ENCODE peak calls at places on chromosomes 3 and 15, in five cellular contexts. One of them, this sample, is unnamed.

GRCh38 chr3:46907271-46907670 is 29.8 kb downstream of the PTH1R start:
- DNase-seq in PC-9: no peak
- DNase-seq in RWPE2: peak; percentile 42
- DNase-seq in lower lobe of right lung: peak; percentile 38
- DNase-seq in CD8-positive, alpha-beta T cell: no peak
- DNase-seq in this sample: peak; percentile 46

GRCh38 chr15:68503791-68504720 is 72.1 kb upstream of the ITGA11 start:
- DNase-seq in lower lobe of right lung: no peak
- DNase-seq in RWPE2: no peak
- DNase-seq in CD8-positive, alpha-beta T cell: no peak
- DNase-seq in PC-9: no peak
- DNase-seq in this sample: no peak

GRCh38 chr3:80767599-80767998 is 993.8 kb downstream of the GBE1 start:
- DNase-seq in lower lobe of right lung: no peak
- DNase-seq in CD8-positive, alpha-beta T cell: no peak
- DNase-seq in RWPE2: no peak
- DNase-seq in PC-9: no peak
- DNase-seq in this sample: no peak

GRCh38 chr3:18237251-18238005 is 187.7 kb downstream of the SATB1 start:
- DNase-seq in CD8-positive, alpha-beta T cell: no peak
- DNase-seq in lower lobe of right lung: no peak
- DNase-seq in PC-9: no peak
- DNase-seq in RWPE2: no peak
- DNase-seq in this sample: no peak

GRCh38 chr15:60070838-60071493 is 66.9 kb downstream of the FOXB1 start:
- DNase-seq in CD8-positive, alpha-beta T cell: no peak
- DNase-seq in RWPE2: no peak
- DNase-seq in lower lobe of right lung: no peak
- DNase-seq in PC-9: no peak
- DNase-seq in this sample: no peak

GRCh38 chr3:55897573-55898224 is 410.6 kb upstream of the WNT5A start:
- DNase-seq in RWPE2: no peak
- DNase-seq in lower lobe of right lung: no peak
- DNase-seq in PC-9: peak; percentile 20
- DNase-seq in CD8-positive, alpha-beta T cell: no peak
- DNase-seq in this sample: no peak

GRCh38 chr3:152718810-152719209 is 116.1 kb upstream of the P2RY1 start:
- DNase-seq in PC-9: no peak
- DNase-seq in lower lobe of right lung: no peak
- DNase-seq in CD8-positive, alpha-beta T cell: no peak
- DNase-seq in RWPE2: no peak
- DNase-seq in this sample: no peak

GRCh38 chr3:196390116-196390515 is 42.1 kb downstream of the UBXN7 start:
- DNase-seq in CD8-positive, alpha-beta T cell: no peak
- DNase-seq in PC-9: no peak
- DNase-seq in RWPE2: no peak
- DNase-seq in lower lobe of right lung: no peak
- DNase-seq in this sample: no peak

GRCh38 chr3:152374260-152374990 is 105.7 kb downstream of the MBNL1 start:
- DNase-seq in CD8-positive, alpha-beta T cell: no peak
- DNase-seq in RWPE2: no peak
- DNase-seq in lower lobe of right lung: no peak
- DNase-seq in PC-9: no peak
- DNase-seq in this sample: no peak

GRCh38 chr15:67307156-67307555 is 52.6 kb downstream of the IQCH start:
- DNase-seq in lower lobe of right lung: no peak
- DNase-seq in PC-9: no peak
- DNase-seq in RWPE2: no peak
- DNase-seq in CD8-positive, alpha-beta T cell: no peak
- DNase-seq in this sample: no peak

GRCh38 chr3:48068886-48069285 is 52.7 kb upstream of the MAP4 start:
- DNase-seq in RWPE2: no peak
- DNase-seq in PC-9: no peak
- DNase-seq in CD8-positive, alpha-beta T cell: no peak
- DNase-seq in lower lobe of right lung: no peak
- DNase-seq in this sample: no peak

GRCh38 chr3:46112296-46112695 is 85.0 kb upstream of the XCR1 start:
- DNase-seq in lower lobe of right lung: no peak
- DNase-seq in CD8-positive, alpha-beta T cell: no peak
- DNase-seq in RWPE2: no peak
- DNase-seq in PC-9: no peak
- DNase-seq in this sample: no peak

GRCh38 chr15:57527382-57528091 is 64.2 kb upstream of the MYZAP start:
- DNase-seq in RWPE2: no peak
- DNase-seq in lower lobe of right lung: no peak
- DNase-seq in PC-9: peak; percentile 28
- DNase-seq in CD8-positive, alpha-beta T cell: no peak
- DNase-seq in this sample: no peak

GRCh38 chr15:74709011-74709410 is 13.2 kb upstream of the EDC3 start:
- DNase-seq in RWPE2: no peak
- DNase-seq in lower lobe of right lung: no peak
- DNase-seq in PC-9: no peak
- DNase-seq in CD8-positive, alpha-beta T cell: no peak
- DNase-seq in this sample: no peak

GRCh38 chr3:136075816-136076215 is 110.3 kb downstream of the PPP2R3A start:
- DNase-seq in CD8-positive, alpha-beta T cell: no peak
- DNase-seq in lower lobe of right lung: no peak
- DNase-seq in RWPE2: no peak
- DNase-seq in PC-9: no peak
- DNase-seq in this sample: no peak

GRCh38 chr15:57556040-57556439 is 35.7 kb upstream of the MYZAP start:
- DNase-seq in RWPE2: no peak
- DNase-seq in PC-9: no peak
- DNase-seq in lower lobe of right lung: no peak
- DNase-seq in CD8-positive, alpha-beta T cell: no peak
- DNase-seq in this sample: no peak

GRCh38 chr3:190849607-190850006 is 12.9 kb downstream of the GMNC start:
- DNase-seq in lower lobe of right lung: no peak
- DNase-seq in PC-9: no peak
- DNase-seq in CD8-positive, alpha-beta T cell: no peak
- DNase-seq in RWPE2: no peak
- DNase-seq in this sample: no peak

GRCh38 chr15:46120713-46121112 is 485.9 kb downstream of the SQOR start:
- DNase-seq in RWPE2: no peak
- DNase-seq in CD8-positive, alpha-beta T cell: no peak
- DNase-seq in lower lobe of right lung: no peak
- DNase-seq in PC-9: no peak
- DNase-seq in this sample: no peak

GRCh38 chr15:83288381-83288801 is 3.9 kb upstream of the BNC1 start:
- DNase-seq in RWPE2: peak; percentile 97
- DNase-seq in lower lobe of right lung: no peak
- DNase-seq in PC-9: peak; percentile 93
- DNase-seq in CD8-positive, alpha-beta T cell: no peak
- DNase-seq in this sample: no peak

DNA sequence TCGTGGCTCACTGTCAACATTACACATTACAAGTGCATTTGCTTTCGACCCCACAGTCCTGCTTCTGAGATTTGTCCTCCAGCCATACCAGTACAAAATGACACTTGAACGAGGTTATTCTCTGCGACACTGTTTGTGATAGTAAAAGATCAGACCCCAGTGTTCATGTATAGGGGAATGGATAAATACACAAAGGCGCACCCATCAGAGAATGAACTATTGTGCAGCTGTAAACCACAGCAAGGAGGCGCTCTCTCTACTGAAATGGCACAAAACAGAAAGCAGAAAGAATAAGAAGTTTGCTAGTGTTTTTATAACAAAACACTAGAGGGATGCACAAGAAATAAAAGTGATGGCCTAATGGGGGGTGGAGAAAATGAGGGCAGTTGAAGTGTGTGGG is 4.9 kb upstream of the CHSY1 start:
- DNase-seq in lower lobe of right lung: no peak
- DNase-seq in CD8-positive, alpha-beta T cell: no peak
- DNase-seq in RWPE2: no peak
- DNase-seq in PC-9: no peak
- DNase-seq in this sample: no peak
- TF ChIP-seq CTCF in lower lobe of right lung: no peak
- TF ChIP-seq CTCF in CD8-positive, alpha-beta T cell: no peak
- TF ChIP-seq CTCF in RWPE2: peak; percentile 24
- TF ChIP-seq CTCF in PC-9: peak; percentile 33
- TF ChIP-seq CTCF in this sample: peak; percentile 64

GRCh38 chr3:131218196-131218595 is 163.4 kb upstream of the NUDT16 start:
- DNase-seq in RWPE2: no peak
- DNase-seq in CD8-positive, alpha-beta T cell: no peak
- DNase-seq in lower lobe of right lung: no peak
- DNase-seq in PC-9: no peak
- DNase-seq in this sample: no peak

GRCh38 chr3:131217296-131217741 is 164.3 kb upstream of the NUDT16 start:
- DNase-seq in CD8-positive, alpha-beta T cell: no peak
- DNase-seq in PC-9: peak; percentile 38
- DNase-seq in RWPE2: no peak
- DNase-seq in lower lobe of right lung: no peak
- DNase-seq in this sample: no peak

GRCh38 chr3:131221731-131222130 is 159.8 kb upstream of the NUDT16 start:
- DNase-seq in PC-9: no peak
- DNase-seq in RWPE2: no peak
- DNase-seq in lower lobe of right lung: no peak
- DNase-seq in CD8-positive, alpha-beta T cell: no peak
- DNase-seq in this sample: no peak

GRCh38 chr3:131216340-131216739 is 165.2 kb upstream of the NUDT16 start:
- DNase-seq in PC-9: no peak
- DNase-seq in RWPE2: no peak
- DNase-seq in CD8-positive, alpha-beta T cell: no peak
- DNase-seq in lower lobe of right lung: no peak
- DNase-seq in this sample: no peak

GRCh38 chr3:131216801-131217200 is 164.8 kb upstream of the NUDT16 start:
- DNase-seq in RWPE2: no peak
- DNase-seq in PC-9: peak; percentile 47
- DNase-seq in lower lobe of right lung: no peak
- DNase-seq in CD8-positive, alpha-beta T cell: no peak
- DNase-seq in this sample: no peak
- TF ChIP-seq CTCF in RWPE2: no peak
- TF ChIP-seq CTCF in PC-9: no peak
- TF ChIP-seq CTCF in lower lobe of right lung: no peak
- TF ChIP-seq CTCF in CD8-positive, alpha-beta T cell: no peak
- TF ChIP-seq CTCF in this sample: no peak

GRCh38 chr3:15973414-15973813 is 175.6 kb upstream of the ANKRD28 start:
- DNase-seq in CD8-positive, alpha-beta T cell: no peak
- DNase-seq in lower lobe of right lung: no peak
- DNase-seq in PC-9: no peak
- DNase-seq in RWPE2: no peak
- DNase-seq in this sample: no peak

GRCh38 chr3:15977089-15977488 is 179.3 kb upstream of the ANKRD28 start:
- DNase-seq in CD8-positive, alpha-beta T cell: no peak
- DNase-seq in PC-9: no peak
- DNase-seq in lower lobe of right lung: no peak
- DNase-seq in RWPE2: no peak
- DNase-seq in this sample: no peak

GRCh38 chr3:15973930-15974329 is 176.2 kb upstream of the ANKRD28 start:
- DNase-seq in PC-9: no peak
- DNase-seq in RWPE2: no peak
- DNase-seq in CD8-positive, alpha-beta T cell: no peak
- DNase-seq in lower lobe of right lung: no peak
- DNase-seq in this sample: no peak

GRCh38 chr3:15976524-15976923 is 178.7 kb upstream of the ANKRD28 start:
- DNase-seq in lower lobe of right lung: no peak
- DNase-seq in PC-9: no peak
- DNase-seq in CD8-positive, alpha-beta T cell: no peak
- DNase-seq in RWPE2: no peak
- DNase-seq in this sample: no peak

DNA sequence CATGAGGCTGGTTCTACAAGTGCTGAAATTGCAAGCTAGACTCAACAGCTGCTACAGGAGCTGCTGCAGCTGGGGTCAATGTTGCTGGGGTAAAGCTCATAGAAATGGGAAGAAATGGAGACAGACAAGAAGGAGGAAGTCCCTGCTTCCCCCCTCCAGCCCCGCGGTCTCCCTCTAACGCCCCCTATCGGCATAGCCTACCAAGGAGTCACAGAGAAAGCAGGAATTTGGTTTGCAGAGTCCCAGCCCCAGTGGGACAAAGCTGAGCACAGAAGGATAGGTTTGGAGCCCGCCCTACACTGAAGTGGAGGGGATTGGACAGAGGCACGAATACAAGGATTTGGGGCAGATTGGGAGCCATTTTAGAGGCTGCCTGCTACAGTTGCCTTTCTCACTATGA is 176.9 kb upstream of the ANKRD28 start:
- DNase-seq in PC-9: no peak
- DNase-seq in RWPE2: no peak
- DNase-seq in lower lobe of right lung: no peak
- DNase-seq in CD8-positive, alpha-beta T cell: no peak
- DNase-seq in this sample: no peak
- TF ChIP-seq CTCF in PC-9: peak; percentile 26
- TF ChIP-seq CTCF in RWPE2: no peak
- TF ChIP-seq CTCF in lower lobe of right lung: peak; percentile 20
- TF ChIP-seq CTCF in CD8-positive, alpha-beta T cell: no peak
- TF ChIP-seq CTCF in this sample: peak; percentile 28

DNA sequence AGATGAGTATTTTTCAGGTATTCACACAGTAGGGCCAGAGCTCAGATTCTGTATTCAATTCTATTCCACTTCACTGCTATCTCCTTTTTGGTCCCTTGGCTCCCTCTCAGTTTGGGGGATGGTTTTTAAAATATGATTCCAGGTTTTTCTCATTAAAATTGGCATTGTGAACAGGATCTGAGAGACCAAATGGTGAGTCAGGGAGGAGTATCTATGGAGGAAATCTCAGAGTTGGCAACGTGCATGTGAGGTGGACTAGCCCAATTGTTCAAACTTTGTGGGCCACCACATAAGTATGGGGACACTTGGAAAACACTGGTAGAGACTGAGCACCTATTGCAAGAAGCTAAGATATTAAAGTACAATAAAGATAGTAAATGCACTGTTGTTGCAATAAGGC is 53.9 kb upstream of the TTC14 start:
- DNase-seq in lower lobe of right lung: no peak
- DNase-seq in CD8-positive, alpha-beta T cell: no peak
- DNase-seq in RWPE2: no peak
- DNase-seq in PC-9: no peak
- DNase-seq in this sample: no peak
- TF ChIP-seq CTCF in lower lobe of right lung: no peak
- TF ChIP-seq CTCF in CD8-positive, alpha-beta T cell: no peak
- TF ChIP-seq CTCF in RWPE2: no peak
- TF ChIP-seq CTCF in PC-9: no peak
- TF ChIP-seq CTCF in this sample: no peak

DNA sequence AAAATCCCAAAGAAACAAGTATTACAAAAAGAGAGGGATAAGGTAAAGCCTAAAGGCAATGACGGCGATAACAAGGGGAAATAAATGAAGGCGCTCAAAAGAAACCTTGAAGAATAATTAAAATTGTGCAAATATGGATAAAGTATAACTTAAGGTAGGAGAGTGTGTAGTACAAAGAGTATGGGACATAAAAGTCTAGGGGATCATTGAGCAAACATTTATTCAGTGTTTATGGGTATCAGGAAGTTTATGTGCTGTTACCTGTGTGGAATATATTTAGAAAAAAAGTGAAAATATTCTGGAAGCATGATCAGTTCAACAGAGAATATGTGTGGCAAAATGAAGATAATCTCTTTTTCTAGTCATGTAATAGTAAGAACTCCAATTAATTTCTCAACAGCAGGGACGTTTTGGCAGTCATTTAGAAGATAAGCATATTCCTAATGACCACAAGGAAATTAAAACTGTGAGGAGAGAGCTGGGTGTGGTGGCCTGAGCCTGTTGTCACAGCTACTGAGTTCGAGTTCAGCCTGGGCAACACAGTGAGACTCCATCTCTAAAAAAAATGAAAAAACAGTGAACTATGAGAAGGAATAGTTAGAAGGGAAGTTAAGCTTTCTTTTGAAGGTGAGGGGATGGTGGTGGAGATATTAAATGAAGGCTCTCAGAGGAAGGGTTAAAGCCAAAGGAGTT is 27.4 kb downstream of the GOLM2 start:
- DNase-seq in lower lobe of right lung: no peak
- DNase-seq in PC-9: no peak
- DNase-seq in RWPE2: no peak
- DNase-seq in CD8-positive, alpha-beta T cell: no peak
- DNase-seq in this sample: no peak
- TF ChIP-seq CTCF in lower lobe of right lung: no peak
- TF ChIP-seq CTCF in PC-9: no peak
- TF ChIP-seq CTCF in RWPE2: no peak
- TF ChIP-seq CTCF in CD8-positive, alpha-beta T cell: no peak
- TF ChIP-seq CTCF in this sample: no peak